ENCODE peak calls at places on chromosomes 13 and 19, in eight cellular contexts. H is sigmoid colon; G is breast epithelium; S is CD4-positive, alpha-beta T cell; K is HCT116; Z is SK-N-SH; M is GM23338; J is small intestine. A is an unnamed sample.
A peak's percentile ranks its signal among the peaks of the same experiment; 100 is the strongest.

GRCh38 chr13:36965767-36966166 is 33.4 kb downstream of the ALG5 start:
- DNase-seq in H (no peak), G (no peak), S (no peak), K (peak; percentile 15), Z (no peak), M (no peak), J (no peak), A (no peak)

GRCh38 chr13:111909501-111909900 is 157.4 kb upstream of the SOX1 start:
- DNase-seq in H (peak; percentile 35), G (peak; percentile 6), S (no peak), K (no peak), Z (no peak), M (no peak), J (no peak), A (no peak)

GRCh38 chr13:80217614-80218456 is 123.1 kb downstream of the SPRY2 start:
- DNase-seq in H (no peak), G (no peak), S (no peak), K (no peak), Z (no peak), M (peak; percentile 44), J (no peak), A (no peak)

GRCh38 chr13:33080962-33081655 is 64.9 kb downstream of the KL start:
- DNase-seq in H (no peak), G (no peak), S (no peak), K (no peak), Z (no peak), M (no peak), J (no peak), A (no peak)

GRCh38 chr13:48074006-48074405 is 20.9 kb downstream of the MED4 start:
- DNase-seq in H (no peak), G (no peak), S (no peak), K (no peak), Z (no peak), M (no peak), J (no peak), A (no peak)

GRCh38 chr13:98318263-98318878 is 141.3 kb upstream of the RNF113B start:
- DNase-seq in H (no peak), G (no peak), S (no peak), K (no peak), Z (no peak), M (no peak), J (no peak), A (no peak)

GRCh38 chr19:3692141-3693029 is 7.9 kb downstream of the PIP5K1C start:
- DNase-seq in H (no peak), G (no peak), S (peak; percentile 32), K (no peak), Z (peak; percentile 82), M (no peak), J (no peak), A (peak; percentile 19)

GRCh38 chr19:10289836-10290438 is at the start of gene ICAM5:
- DNase-seq in H (no peak), G (no peak), S (no peak), K (peak; percentile 57), Z (no peak), M (peak; percentile 47), J (no peak), A (peak; percentile 29)

GRCh38 chr13:106649495-106649894 is 81.6 kb upstream of the ARGLU1 start:
- DNase-seq in H (no peak), G (no peak), S (no peak), K (no peak), Z (no peak), M (no peak), J (peak; percentile 84), A (no peak)

DNA sequence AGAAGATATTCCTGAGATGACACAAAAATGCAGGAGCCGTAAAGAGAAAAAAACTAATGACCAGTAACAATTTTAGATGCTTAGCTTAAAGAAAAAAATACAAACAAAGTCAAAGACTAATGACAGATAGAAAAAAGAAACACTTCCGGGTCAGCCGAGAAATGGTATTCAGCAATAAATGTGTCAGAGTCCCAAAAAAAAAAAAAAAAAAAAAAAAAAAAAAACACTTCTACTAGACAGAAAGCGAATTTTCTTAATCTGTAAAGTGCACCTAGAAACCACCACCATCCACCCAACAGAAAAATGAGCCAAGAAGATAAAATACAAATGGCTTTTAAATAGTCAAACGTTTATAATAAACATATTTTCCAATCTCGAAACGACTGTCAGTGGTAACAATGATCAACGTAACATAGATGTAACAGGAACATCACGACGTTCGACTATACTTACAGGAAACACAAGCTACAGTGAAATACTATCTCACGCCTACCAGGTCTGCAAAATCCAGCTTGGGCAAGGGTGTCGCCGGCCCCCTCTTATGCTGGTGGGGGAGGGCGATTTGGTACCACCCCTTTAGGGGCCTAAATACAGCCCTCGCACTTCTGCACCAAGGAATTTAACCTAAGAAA is 10.6 kb downstream of the ABHD17A start:
- DNase-seq in H (no peak), G (no peak), S (no peak), K (no peak), Z (no peak), M (no peak), J (peak; percentile 26), A (peak; percentile 48)
- H3K27ac ChIP-seq in H (peak overlapping the region; percentile 99), G (peak overlapping the region; percentile 97), S (peak overlapping the region; percentile 93), K (peak overlapping the region; percentile 95), Z (peak overlapping the region; percentile 78), M (peak overlapping the region; percentile 5), J (peak overlapping the region; percentile 97), A (peak overlapping the region; percentile 62)

GRCh38 chr19:19432732-19433131 is 27.3 kb downstream of the GATAD2A start:
- DNase-seq in H (no peak), G (no peak), S (no peak), K (no peak), Z (no peak), M (no peak), J (no peak), A (no peak)

GRCh38 chr19:19433666-19434213 is 28.3 kb downstream of the GATAD2A start:
- DNase-seq in H (no peak), G (no peak), S (no peak), K (no peak), Z (no peak), M (no peak), J (no peak), A (no peak)

GRCh38 chr19:19434483-19435045 is 29.1 kb downstream of the GATAD2A start:
- DNase-seq in H (peak; percentile 82), G (no peak), S (no peak), K (no peak), Z (no peak), M (no peak), J (no peak), A (no peak)

GRCh38 chr19:19439083-19439482 is 33.6 kb downstream of the GATAD2A start:
- DNase-seq in H (no peak), G (no peak), S (no peak), K (no peak), Z (no peak), M (no peak), J (no peak), A (no peak)

DNA sequence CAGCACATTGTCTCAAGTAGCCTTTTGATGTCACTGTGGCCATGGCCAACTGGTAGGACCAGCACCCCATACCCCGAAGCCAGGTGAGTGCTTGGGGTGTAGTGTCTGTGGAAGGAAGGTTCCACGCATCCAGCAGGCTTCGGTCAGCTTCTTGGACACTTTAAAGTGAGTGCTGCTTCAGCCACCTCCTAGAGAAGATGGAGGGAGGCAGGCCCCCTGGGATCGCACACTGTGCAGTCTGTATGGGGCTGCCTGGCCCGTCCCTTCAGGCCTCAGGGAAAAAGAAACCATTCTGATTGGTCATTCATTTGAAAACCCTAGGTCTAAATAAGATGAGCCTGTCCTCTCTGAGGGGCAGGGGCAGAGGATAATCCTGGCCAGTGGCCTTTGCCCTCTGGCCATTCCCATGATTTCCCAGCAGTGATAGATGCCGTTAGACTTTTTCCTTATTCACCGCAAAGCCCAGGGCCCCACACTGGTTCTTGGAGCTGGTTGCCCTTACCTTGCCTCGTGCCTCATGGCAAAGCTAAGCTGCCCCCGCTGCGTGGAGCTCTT is 30.7 kb downstream of the GATAD2A start:
- DNase-seq in H (no peak), G (no peak), S (no peak), K (no peak), Z (peak; percentile 9), M (no peak), J (no peak), A (no peak)
- H3K27ac ChIP-seq in H (no peak overlapping the region), G (no peak overlapping the region), S (no peak overlapping the region), K (no peak overlapping the region), Z (no peak overlapping the region), M (peak overlapping the region; percentile 26), J (no peak overlapping the region), A (no peak overlapping the region)

GRCh38 chr13:97266734-97267417 is 44.7 kb downstream of the MBNL2 start:
- DNase-seq in H (no peak), G (no peak), S (no peak), K (no peak), Z (no peak), M (peak; percentile 36), J (no peak), A (no peak)
- H3K27ac ChIP-seq in H (peak overlapping the region; percentile 86), G (peak overlapping the region; percentile 41), S (no peak overlapping the region), K (peak overlapping the region; percentile 100), Z (peak overlapping the region; percentile 90), M (peak overlapping the region; percentile 90), J (no peak overlapping the region), A (no peak overlapping the region)

DNA sequence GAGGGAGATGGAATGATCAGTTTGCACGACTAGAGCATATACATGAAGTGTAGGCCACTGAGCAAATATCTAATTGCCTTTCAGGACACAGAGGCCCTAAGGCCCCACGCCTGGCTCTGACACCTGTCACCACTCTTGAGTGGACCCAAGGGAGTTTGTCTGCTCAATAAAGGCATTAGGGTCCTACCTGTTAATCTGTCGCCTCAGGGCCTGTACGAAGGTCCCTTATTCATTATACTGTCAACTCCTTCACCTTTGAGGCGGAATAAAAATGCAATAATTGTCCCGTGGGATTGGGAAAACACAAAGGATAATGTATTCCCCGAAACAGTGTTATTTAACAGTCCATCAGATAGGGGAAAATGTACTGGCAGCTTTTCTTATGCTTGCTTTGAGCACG is 161.9 kb upstream of the SERP2 start:
- DNase-seq in H (no peak), G (no peak), S (no peak), K (no peak), Z (no peak), M (no peak), J (no peak), A (no peak)
- H3K27ac ChIP-seq in H (peak overlapping the region; percentile 44), G (peak overlapping the region; percentile 12), S (no peak overlapping the region), K (no peak overlapping the region), Z (no peak overlapping the region), M (no peak overlapping the region), J (no peak overlapping the region), A (no peak overlapping the region)

DNA sequence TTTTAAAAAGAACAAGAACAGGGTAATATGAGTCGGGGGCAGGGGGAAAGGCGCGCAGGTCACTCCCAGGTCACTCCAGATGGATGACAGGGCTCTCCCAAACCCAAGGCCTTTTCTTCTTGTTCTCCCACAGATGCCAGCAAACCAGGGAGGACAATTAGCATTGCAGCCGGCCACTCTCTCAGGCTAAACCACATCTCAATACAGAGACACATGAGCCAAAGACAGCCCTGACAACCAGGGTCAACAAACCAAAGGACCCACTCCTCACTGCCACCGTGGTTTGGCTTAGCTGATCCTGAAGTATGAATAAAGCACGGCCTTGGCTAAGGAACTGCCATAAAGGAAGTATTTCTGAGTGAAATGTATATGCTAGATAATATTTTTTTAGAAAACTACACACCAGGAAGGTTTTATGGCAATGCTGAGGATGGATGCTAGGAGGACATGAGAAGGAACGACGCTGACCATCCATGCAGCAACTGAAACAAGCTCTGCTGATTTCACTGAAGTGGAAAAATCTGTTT is 47.2 kb downstream of the LATS2 start:
- DNase-seq in H (no peak), G (no peak), S (no peak), K (no peak), Z (no peak), M (no peak), J (no peak), A (no peak)
- H3K27ac ChIP-seq in H (peak overlapping the region; percentile 77), G (peak overlapping the region; percentile 39), S (no peak overlapping the region), K (no peak overlapping the region), Z (peak overlapping the region; percentile 99), M (no peak overlapping the region), J (no peak overlapping the region), A (no peak overlapping the region)

A was measured in OCI-LY7.